ENCODE peak calls at places on chromosomes 11 and 22, in six cellular contexts. J, U, N, O, R and G are unnamed samples.

GRCh38 chr11:128417607-128418324 is 169.6 kb downstream of the ETS1 start:
- DNase-seq in J (no peak), U (no peak), N (peak; percentile 51), O (no peak), R (no peak), G (peak; percentile 38)

GRCh38 chr11:128302425-128303186 is 284.8 kb downstream of the ETS1 start:
- DNase-seq in J (peak; percentile 49), U (peak; percentile 42), N (peak; percentile 94), O (no peak), R (peak; percentile 59), G (no peak)

GRCh38 chr11:45852712-45853101 is 5.4 kb downstream of the CRY2 start:
- DNase-seq in J (no peak), U (no peak), N (no peak), O (no peak), R (no peak), G (no peak)

GRCh38 chr22:29245626-29246385 is 22.0 kb downstream of the RHBDD3 start:
- DNase-seq in J (peak; percentile 50), U (peak; percentile 69), N (peak; percentile 65), O (peak; percentile 77), R (peak; percentile 49), G (peak; percentile 58)

GRCh38 chr11:85884581-85885021 is 29.4 kb downstream of the CCDC83 start:
- DNase-seq in J (no peak), U (no peak), N (no peak), O (no peak), R (no peak), G (no peak)

GRCh38 chr22:26503758-26504157 is 8.5 kb downstream of the TFIP11 start:
- DNase-seq in J (no peak), U (no peak), N (no peak), O (no peak), R (no peak), G (no peak)

GRCh38 chr11:88280673-88281316 is 56.7 kb downstream of the CTSC start:
- DNase-seq in J (no peak), U (no peak), N (no peak), O (no peak), R (no peak), G (no peak)

GRCh38 chr22:50626314-50626855 is 1.6 kb downstream of the ARSA start:
- DNase-seq in J (no peak), U (no peak), N (no peak), O (no peak), R (no peak), G (no peak)

GRCh38 chr11:35030716-35031213 is 108.2 kb upstream of the CD44 start:
- DNase-seq in J (no peak), U (no peak), N (no peak), O (peak; percentile 41), R (no peak), G (no peak)

GRCh38 chr22:30566125-30566524 is 8.3 kb downstream of the GAL3ST1 start:
- DNase-seq in J (no peak), U (no peak), N (no peak), O (peak; percentile 35), R (no peak), G (no peak)

GRCh38 chr22:26054846-26055245 is 114.4 kb upstream of the SEZ6L start:
- DNase-seq in J (no peak), U (no peak), N (no peak), O (no peak), R (no peak), G (no peak)

GRCh38 chr11:48879256-48879655 is 104.4 kb downstream of the TRIM51G start:
- DNase-seq in J (no peak), U (no peak), N (no peak), O (no peak), R (no peak), G (no peak)

GRCh38 chr11:1327064-1327460 is 17.6 kb upstream of the TOLLIP start:
- DNase-seq in J (no peak), U (no peak), N (no peak), O (no peak), R (no peak), G (no peak)